ENCODE peak calls at places on chromosomes 4 and X, in five cellular contexts. One of them, this sample, is unnamed.
A peak's percentile ranks its signal among the peaks of the same experiment; 100 is the strongest.

GRCh38 chr4:24312261-24312913 is 272.0 kb downstream of the DHX15 start:
- DNase-seq in GM23248: no peak
- DNase-seq in activated naive CD4-positive, alpha-beta T cell treated with anti-CD3 and anti-CD28 coated beads, Interleukin-2, amount 10 ng/mL, durations not matched to agents 7 days and 5 days: no peak
- DNase-seq in T1000: no peak
- DNase-seq in spleen: no peak
- DNase-seq in this sample: no peak

GRCh38 chr4:173807347-173807746 is 277.3 kb upstream of the HAND2 start:
- DNase-seq in GM23248: peak; percentile 29
- DNase-seq in activated naive CD4-positive, alpha-beta T cell treated with anti-CD3 and anti-CD28 coated beads, Interleukin-2, amount 10 ng/mL, durations not matched to agents 7 days and 5 days: no peak
- DNase-seq in T1000: no peak
- DNase-seq in spleen: no peak
- DNase-seq in this sample: no peak

GRCh38 chr4:112646632-112647537 is 9.9 kb downstream of the LARP7 start:
- DNase-seq in GM23248: no peak
- DNase-seq in activated naive CD4-positive, alpha-beta T cell treated with anti-CD3 and anti-CD28 coated beads, Interleukin-2, amount 10 ng/mL, durations not matched to agents 7 days and 5 days: no peak
- DNase-seq in T1000: no peak
- DNase-seq in spleen: no peak
- DNase-seq in this sample: no peak

GRCh38 chr4:185920171-185920570 is 108.2 kb upstream of the SORBS2 start:
- DNase-seq in GM23248: no peak
- DNase-seq in activated naive CD4-positive, alpha-beta T cell treated with anti-CD3 and anti-CD28 coated beads, Interleukin-2, amount 10 ng/mL, durations not matched to agents 7 days and 5 days: no peak
- DNase-seq in T1000: no peak
- DNase-seq in spleen: no peak
- DNase-seq in this sample: peak; percentile 2

GRCh38 chrX:39050427-39050826 is 249.2 kb downstream of the MID1IP1 start:
- DNase-seq in GM23248: no peak
- DNase-seq in activated naive CD4-positive, alpha-beta T cell treated with anti-CD3 and anti-CD28 coated beads, Interleukin-2, amount 10 ng/mL, durations not matched to agents 7 days and 5 days: no peak
- DNase-seq in T1000: no peak
- DNase-seq in spleen: no peak
- DNase-seq in this sample: no peak

GRCh38 chr4:30716158-30716557 is 4.0 kb upstream of the PCDH7 start:
- DNase-seq in GM23248: peak; percentile 52
- DNase-seq in activated naive CD4-positive, alpha-beta T cell treated with anti-CD3 and anti-CD28 coated beads, Interleukin-2, amount 10 ng/mL, durations not matched to agents 7 days and 5 days: no peak
- DNase-seq in T1000: no peak
- DNase-seq in spleen: no peak
- DNase-seq in this sample: peak; percentile 63

GRCh38 chr4:15601862-15602261 is 53.3 kb downstream of the FBXL5 start:
- DNase-seq in GM23248: no peak
- DNase-seq in activated naive CD4-positive, alpha-beta T cell treated with anti-CD3 and anti-CD28 coated beads, Interleukin-2, amount 10 ng/mL, durations not matched to agents 7 days and 5 days: no peak
- DNase-seq in T1000: no peak
- DNase-seq in spleen: no peak
- DNase-seq in this sample: no peak

GRCh38 chr4:124278477-124278876 is 434.1 kb downstream of the ANKRD50 start:
- DNase-seq in GM23248: peak; percentile 20
- DNase-seq in activated naive CD4-positive, alpha-beta T cell treated with anti-CD3 and anti-CD28 coated beads, Interleukin-2, amount 10 ng/mL, durations not matched to agents 7 days and 5 days: no peak
- DNase-seq in T1000: no peak
- DNase-seq in spleen: no peak
- DNase-seq in this sample: peak; percentile 28

GRCh38 chr4:54333657-54334056 is 104.6 kb downstream of the PDGFRA start:
- DNase-seq in GM23248: no peak
- DNase-seq in activated naive CD4-positive, alpha-beta T cell treated with anti-CD3 and anti-CD28 coated beads, Interleukin-2, amount 10 ng/mL, durations not matched to agents 7 days and 5 days: no peak
- DNase-seq in T1000: no peak
- DNase-seq in spleen: no peak
- DNase-seq in this sample: no peak

GRCh38 chrX:17822351-17822750 is 38.7 kb downstream of the RAI2 start:
- DNase-seq in GM23248: peak; percentile 35
- DNase-seq in activated naive CD4-positive, alpha-beta T cell treated with anti-CD3 and anti-CD28 coated beads, Interleukin-2, amount 10 ng/mL, durations not matched to agents 7 days and 5 days: no peak
- DNase-seq in T1000: no peak
- DNase-seq in spleen: no peak
- DNase-seq in this sample: peak; percentile 6

GRCh38 chr4:164595751-164596150 is 158.2 kb upstream of the SMIM31 start:
- DNase-seq in GM23248: no peak
- DNase-seq in activated naive CD4-positive, alpha-beta T cell treated with anti-CD3 and anti-CD28 coated beads, Interleukin-2, amount 10 ng/mL, durations not matched to agents 7 days and 5 days: no peak
- DNase-seq in T1000: no peak
- DNase-seq in spleen: no peak
- DNase-seq in this sample: no peak

This sample was measured in ELR.